ENCODE peak calls at places on chromosomes 4 and X, in five cellular contexts. N is epithelial cell of proximal tubule, I is cardiac muscle cell, V is tibial artery, A is AG10803. S is an unnamed sample.

GRCh38 chr4:101818362-101818761 is 27.8 kb downstream of the BANK1 start:
- DNase-seq in V (no peak), I (no peak), N (no peak), A (peak), S (no peak)

GRCh38 chr4:122980860-122981259 is 58.5 kb upstream of the NUDT6 start:
- DNase-seq in A (no peak), N (no peak), I (no peak), V (no peak), S (no peak)

GRCh38 chrX:150680974-150681373 is 12.2 kb upstream of the MTMR1 start:
- DNase-seq in I (peak), V (no peak), N (no peak), A (no peak), S (no peak)

GRCh38 chr4:175916636-175917351 is 104.7 kb upstream of the GPM6A start:
- DNase-seq in I (no peak), V (no peak), A (no peak), N (no peak), S (no peak)

GRCh38 chr4:106541253-106541652 is 172.7 kb upstream of the GIMD1 start:
- DNase-seq in V (no peak), N (no peak), I (no peak), A (peak), S (no peak)

GRCh38 chr4:150593996-150594395 is 12.0 kb downstream of the MAB21L2 start:
- DNase-seq in I (no peak), V (no peak), N (no peak), A (peak), S (no peak)

GRCh38 chr4:16573181-16573580 is 325.3 kb downstream of the LDB2 start:
- DNase-seq in I (no peak), N (no peak), V (peak), A (peak), S (no peak)

GRCh38 chr4:52588097-52588496 is 71.0 kb downstream of the USP46 start:
- DNase-seq in N (no peak), V (no peak), I (peak), A (peak), S (no peak)

GRCh38 chrX:111168314-111168713 is 72.3 kb downstream of the PAK3 start:
- DNase-seq in N (no peak), A (peak), I (peak), V (no peak), S (peak)

GRCh38 chr4:169428376-169428775 is 157.6 kb upstream of the SH3RF1 start:
- DNase-seq in V (no peak), I (no peak), N (no peak), A (no peak), S (no peak)

GRCh38 chr4:132333723-132334045 is 815.4 kb upstream of the PCDH10 start:
- DNase-seq in A (no peak), N (no peak), V (no peak), I (no peak), S (no peak)

GRCh38 chr4:41791557-41791956 is 43.0 kb upstream of the PHOX2B start:
- DNase-seq in V (no peak), N (no peak), I (no peak), A (no peak), S (no peak)

GRCh38 chrX:130228871-130229270 is 39.8 kb downstream of the ZNF280C start:
- DNase-seq in A (no peak), I (no peak), V (no peak), N (no peak), S (peak)

GRCh38 chr4:111274486-111274885 is 651.6 kb upstream of the PITX2 start:
- DNase-seq in N (no peak), A (peak), I (no peak), V (no peak), S (no peak)

GRCh38 chr4:54061873-54062272 is 2.5 kb downstream of the CHIC2 start:
- DNase-seq in N (no peak), A (no peak), V (no peak), I (no peak), S (no peak)
- H3K4me3 ChIP-seq in N (peak), A (peak), V (peak), I (peak), S (no peak)

GRCh38 chr4:82900016-82900334 is 560 bp upstream of the THAP9 start:
- DNase-seq in I (no peak), A (no peak), N (no peak), V (no peak), S (no peak)

GRCh38 chr4:82900335-82901128 is at the start of gene THAP9:
- DNase-seq in N (peak), I (peak), V (peak), A (peak), S (peak)

GRCh38 chr4:82899339-82899738 is 1.2 kb upstream of the THAP9 start:
- DNase-seq in I (no peak), A (no peak), V (no peak), N (no peak), S (no peak)

GRCh38 chr4:82896755-82897154 is 3.8 kb upstream of the THAP9 start:
- DNase-seq in V (no peak), A (no peak), I (no peak), N (no peak), S (no peak)

GRCh38 chr4:82898322-82899243 is 2.0 kb upstream of the THAP9 start:
- DNase-seq in A (peak), N (no peak), V (peak), I (no peak), S (no peak)
- H3K4me3 ChIP-seq in A (peak), N (peak), V (peak), I (peak), S (peak)

DNA sequence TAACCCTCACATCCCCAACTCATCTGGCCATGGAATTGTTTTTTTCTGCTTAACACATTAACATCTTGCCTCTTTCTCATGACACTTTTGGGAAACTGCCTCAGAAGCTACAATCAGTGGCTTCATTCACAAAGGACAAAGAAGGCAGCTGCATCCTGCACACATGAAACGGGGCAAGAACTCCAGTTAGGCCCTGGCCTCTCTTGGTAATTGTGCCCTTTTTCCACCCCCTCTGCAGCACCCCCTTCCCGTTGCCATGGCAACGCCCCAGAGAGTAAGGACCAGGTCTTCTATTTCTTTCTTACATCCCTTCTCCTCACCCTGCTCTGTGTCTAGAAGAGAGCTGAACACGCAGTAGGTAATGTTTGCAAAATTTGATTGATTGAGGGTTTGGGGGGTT is 103.5 kb downstream of the PDGFRA start:
- DNase-seq in V (no peak), I (no peak), N (no peak), A (no peak), S (no peak)
- H3K4me3 ChIP-seq in V (no peak), I (no peak), N (no peak), A (no peak), S (no peak)

GRCh38 chr4:54742636-54743399 is 85.1 kb downstream of the KIT start:
- DNase-seq in A (no peak), I (no peak), N (no peak), V (no peak), S (no peak)

GRCh38 chr4:54746228-54746627 is 88.5 kb downstream of the KIT start:
- DNase-seq in V (no peak), A (peak), N (no peak), I (no peak), S (peak)

GRCh38 chr4:54743562-54743961 is 85.8 kb downstream of the KIT start:
- DNase-seq in I (no peak), V (no peak), N (no peak), A (no peak), S (no peak)

GRCh38 chr4:54744487-54744886 is 86.7 kb downstream of the KIT start:
- DNase-seq in N (no peak), A (no peak), V (no peak), I (no peak), S (no peak)

DNA sequence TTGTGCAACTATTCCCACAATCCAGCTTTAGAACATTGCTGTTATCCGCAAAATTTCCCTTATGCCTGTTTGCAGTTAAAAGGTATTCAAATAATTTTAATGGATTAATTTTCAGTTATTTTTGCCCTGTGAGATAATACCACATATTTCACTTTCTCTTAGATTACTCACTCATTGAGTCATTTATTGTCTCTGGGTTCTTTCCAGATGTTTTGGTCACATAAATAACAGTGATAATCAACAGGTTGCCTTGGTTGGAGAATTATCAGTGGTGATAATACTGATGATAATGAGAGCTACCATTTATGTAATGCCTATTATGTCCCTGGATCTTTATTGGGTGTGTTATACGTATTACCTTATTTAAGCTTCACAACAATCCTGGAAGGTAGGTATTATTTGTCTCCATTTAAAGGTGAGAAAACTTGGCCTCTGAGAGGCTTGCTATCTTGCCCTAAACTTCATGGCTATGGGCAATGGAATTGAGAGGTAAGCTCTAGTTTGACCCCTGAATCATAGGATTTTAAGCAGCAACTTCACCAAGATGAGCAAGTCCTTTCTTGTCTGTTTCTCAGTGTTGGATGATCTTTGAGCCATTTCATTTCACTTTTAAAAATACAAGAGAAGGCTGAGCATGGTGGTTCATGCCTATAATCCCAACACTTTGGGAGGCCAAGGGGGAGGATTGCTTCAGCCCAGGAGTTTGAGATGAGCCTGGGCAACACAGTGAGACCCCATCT is 87.4 kb downstream of the KIT start:
- DNase-seq in V (no peak), N (no peak), I (no peak), A (peak), S (no peak)
- H3K4me3 ChIP-seq in V (no peak), N (no peak), I (no peak), A (no peak), S (no peak)

GRCh38 chr4:159047478-159048165 is 55.3 kb upstream of the RAPGEF2 start:
- DNase-seq in A (no peak), V (no peak), I (no peak), N (no peak), S (no peak)

GRCh38 chr4:159045321-159045720 is 57.6 kb upstream of the RAPGEF2 start:
- DNase-seq in N (no peak), A (no peak), I (no peak), V (no peak), S (no peak)

GRCh38 chr4:159049780-159050375 is 53.0 kb upstream of the RAPGEF2 start:
- DNase-seq in A (no peak), I (no peak), N (no peak), V (no peak), S (no peak)

GRCh38 chr4:159046683-159047082 is 56.2 kb upstream of the RAPGEF2 start:
- DNase-seq in A (no peak), V (no peak), I (no peak), N (no peak), S (no peak)

DNA sequence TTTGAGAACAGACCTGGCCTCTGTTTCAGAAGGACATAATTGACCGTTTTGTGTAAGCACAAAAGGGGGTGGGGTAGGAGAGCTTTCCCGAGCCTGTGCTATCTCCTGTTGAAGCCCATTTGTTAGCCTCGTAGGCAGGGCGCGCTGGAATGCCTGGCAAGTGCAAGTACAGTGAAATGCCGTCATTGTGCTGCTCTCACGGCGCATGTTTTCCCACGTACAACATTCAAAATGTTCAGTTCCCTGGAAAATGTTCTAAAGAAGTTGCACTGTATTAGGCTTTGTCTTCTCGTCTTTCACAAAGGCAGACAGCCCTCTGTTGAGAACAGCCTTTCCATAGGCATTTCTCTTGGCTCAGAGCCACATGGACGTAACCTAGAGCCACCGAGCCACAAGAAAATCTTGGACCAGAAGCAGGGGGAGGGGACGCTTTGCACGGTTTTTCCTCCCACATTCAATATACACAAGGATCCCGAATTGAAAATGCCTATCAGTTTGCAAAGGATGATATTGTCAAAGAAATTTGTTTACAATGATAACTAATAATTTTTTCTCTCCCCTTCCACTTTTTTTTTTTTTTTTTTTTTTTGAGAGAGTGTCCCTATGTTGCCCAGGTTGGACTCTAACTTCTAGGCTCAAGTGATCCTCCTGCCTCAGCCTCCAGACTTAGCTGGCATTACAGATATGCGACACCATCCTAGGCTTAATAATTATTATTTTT is 54.6 kb upstream of the RAPGEF2 start:
- DNase-seq in I (peak), A (peak), V (peak), N (no peak), S (no peak)
- H3K4me3 ChIP-seq in I (no peak), A (peak), V (peak), N (peak), S (no peak)

DNA sequence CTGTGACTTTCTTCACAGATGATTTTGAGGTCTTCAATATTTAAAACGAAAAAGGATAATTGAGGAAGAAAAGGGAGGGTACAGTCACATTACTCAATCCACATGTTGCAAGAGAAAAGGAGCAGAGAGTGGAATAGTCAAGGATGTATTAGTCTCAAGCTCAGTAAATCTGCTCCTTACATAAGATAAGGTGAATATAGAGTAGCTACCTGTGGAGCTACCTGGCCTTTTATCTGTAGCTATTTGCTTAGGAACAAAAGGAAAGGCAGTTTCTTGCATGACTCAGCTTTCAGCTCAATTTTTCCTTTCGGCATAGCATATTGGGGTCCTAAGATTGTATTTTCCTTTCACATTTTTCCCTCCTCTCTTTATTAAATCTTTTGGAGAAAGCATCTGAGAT is 26.3 kb upstream of the ACTRT1 start:
- DNase-seq in A (no peak), I (no peak), V (no peak), N (no peak), S (no peak)
- H3K4me3 ChIP-seq in A (no peak), I (no peak), V (no peak), N (no peak), S (no peak)

DNA sequence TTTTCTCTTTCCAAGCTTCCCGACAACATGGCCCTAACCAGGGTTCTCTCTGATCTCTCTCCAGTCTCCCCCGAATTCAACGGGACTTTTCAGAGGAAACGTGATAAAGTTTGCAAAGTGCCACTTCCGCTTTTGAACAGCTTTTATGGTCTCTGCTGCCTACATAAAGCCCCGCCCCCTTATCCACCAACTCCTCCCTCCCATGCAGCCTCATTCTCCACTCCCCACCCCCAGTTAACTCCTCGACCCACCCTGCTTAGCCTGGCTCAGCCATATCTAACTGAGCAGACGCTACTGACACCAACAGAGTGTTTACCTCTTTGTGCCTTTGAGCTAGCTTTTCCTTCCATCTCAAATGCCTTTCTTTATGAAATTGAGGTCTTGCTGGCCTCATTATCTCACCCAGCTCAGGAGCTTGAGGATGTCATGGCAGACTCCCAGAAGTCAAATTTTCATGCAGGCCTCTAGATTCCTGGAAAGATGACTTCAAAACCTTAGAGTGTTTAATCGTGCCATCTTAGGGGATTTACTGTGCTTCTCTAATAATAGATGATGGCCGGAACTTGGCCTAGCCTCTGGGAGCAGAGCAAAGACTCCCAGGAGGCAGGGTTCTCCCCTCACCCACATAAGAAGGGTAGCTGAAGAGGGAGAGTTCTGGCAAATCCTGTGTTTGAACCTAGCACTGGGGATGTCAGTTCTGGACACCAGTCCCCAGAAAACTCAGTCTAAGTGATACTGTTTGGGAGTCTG is 606.0 kb downstream of the BCOR start:
- DNase-seq in A (no peak), N (no peak), V (no peak), I (no peak), S (peak)
- H3K4me3 ChIP-seq in A (no peak), N (no peak), V (no peak), I (no peak), S (no peak)

GRCh38 chrX:13419918-13420317 is 100.1 kb upstream of the ATXN3L start:
- DNase-seq in A (no peak), N (no peak), I (no peak), V (no peak), S (no peak)
- H3K4me3 ChIP-seq in A (no peak), N (no peak), I (no peak), V (no peak), S (no peak)

GRCh38 chrX:2654436-2655340 is 36.4 kb upstream of the CD99 start:
- DNase-seq in I (no peak), V (no peak), A (no peak), N (no peak), S (no peak)
- H3K4me3 ChIP-seq in I (no peak), V (no peak), A (no peak), N (no peak), S (no peak)

GRCh38 chrX:2464677-2465166 is 36.1 kb downstream of the DHRSX start:
- DNase-seq in N (no peak), I (no peak), A (no peak), V (no peak), S (peak)
- H3K4me3 ChIP-seq in N (no peak), I (no peak), A (no peak), V (no peak), S (no peak)